ENCODE peak calls at places on chromosomes 7 and 10, in ten cellular contexts. I, F, V, D, X, R, H, U, A and B are unnamed samples.

GRCh38 chr10:34726862-34727261 is 88.2 kb downstream of the PARD3 start:
- DNase-seq in V (no peak), X (no peak), D (no peak), A (no peak), U (no peak), R (no peak), I (no peak), F (no peak), H (no peak), B (no peak)

GRCh38 chr10:71981024-71981867 is 17.1 kb downstream of the CHST3 start:
- DNase-seq in R (no peak), I (no peak), V (no peak), A (no peak), X (no peak), U (no peak), D (peak), H (no peak), F (no peak), B (no peak)

GRCh38 chr10:71260622-71261325 is 48.4 kb downstream of the UNC5B start:
- DNase-seq in A (peak), D (no peak), F (no peak), I (no peak), U (no peak), V (peak), H (no peak), X (peak), R (peak), B (no peak)

GRCh38 chr10:48523820-48524758 is 80.8 kb downstream of the ARHGAP22 start:
- DNase-seq in U (no peak), F (no peak), H (no peak), R (no peak), I (no peak), X (no peak), A (no peak), V (peak), D (peak), B (no peak)

GRCh38 chr7:105304040-105304895 is 84.5 kb downstream of the SRPK2 start:
- DNase-seq in H (peak), F (no peak), R (no peak), I (peak), V (no peak), A (peak), D (no peak), U (no peak), X (no peak), B (no peak)

GRCh38 chr10:117443677-117444022 is 68.4 kb upstream of the PDZD8 start:
- DNase-seq in I (no peak), D (no peak), A (no peak), X (no peak), R (no peak), H (no peak), F (no peak), U (no peak), V (no peak), B (no peak)

GRCh38 chr7:26863504-26864308 is 684 bp downstream of the SKAP2 start:
- DNase-seq in V (no peak), R (no peak), U (peak), F (no peak), D (peak), X (no peak), H (peak), I (no peak), A (peak), B (no peak)

GRCh38 chr10:79994556-79994955 is 45.7 kb upstream of the SFTPD start:
- DNase-seq in A (no peak), D (no peak), V (no peak), U (no peak), X (no peak), R (no peak), H (no peak), I (no peak), F (no peak), B (no peak)

GRCh38 chr7:51126324-51126723 is 190.3 kb downstream of the COBL start:
- DNase-seq in R (no peak), I (no peak), V (no peak), F (no peak), X (no peak), H (no peak), D (no peak), U (no peak), A (no peak), B (no peak)

GRCh38 chr7:123190109-123190831 is 9.5 kb downstream of the SLC13A1 start:
- DNase-seq in H (peak), V (no peak), D (peak), I (no peak), A (no peak), F (no peak), X (no peak), R (no peak), U (no peak), B (no peak)

GRCh38 chr7:98826811-98827231 is 43.0 kb downstream of the TMEM130 start:
- DNase-seq in I (no peak), D (no peak), H (peak), X (no peak), V (no peak), U (peak), R (peak), A (no peak), F (no peak), B (no peak)

GRCh38 chr7:96901822-96902412 is 103.4 kb upstream of the DLX6 start:
- DNase-seq in U (no peak), A (no peak), V (no peak), D (no peak), F (no peak), R (no peak), H (no peak), I (no peak), X (no peak), B (no peak)

GRCh38 chr7:75980126-75980864 is 14.1 kb downstream of the TMEM120A start:
- DNase-seq in F (peak), I (no peak), H (no peak), D (no peak), A (no peak), V (no peak), X (peak), U (no peak), R (peak), B (no peak)

GRCh38 chr10:61992683-61993629 is 91.5 kb downstream of the ARID5B start:
- DNase-seq in A (peak), F (peak), R (no peak), U (peak), I (peak), X (no peak), D (peak), H (no peak), V (peak), B (no peak)

GRCh38 chr10:88507380-88507779 is 75.7 kb downstream of the RNLS start:
- DNase-seq in A (no peak), D (no peak), U (no peak), F (no peak), H (no peak), I (no peak), X (no peak), V (no peak), R (no peak), B (no peak)

GRCh38 chr10:100618091-100618615 is 82.4 kb downstream of the HIF1AN start:
- DNase-seq in A (no peak), U (no peak), R (no peak), H (no peak), X (no peak), V (no peak), I (no peak), F (no peak), D (no peak), B (no peak)

GRCh38 chr7:157352506-157352905 is 15.7 kb downstream of the DNAJB6 start:
- DNase-seq in X (no peak), F (no peak), H (no peak), V (no peak), R (no peak), I (no peak), A (no peak), U (no peak), D (no peak), B (no peak)

GRCh38 chr7:112071856-112072255 is 134.3 kb downstream of the DOCK4 start:
- DNase-seq in V (no peak), F (no peak), D (no peak), X (no peak), A (no peak), U (no peak), I (no peak), H (no peak), R (no peak), B (no peak)

GRCh38 chr7:6015917-6016652 is 7.0 kb downstream of the AIMP2 start:
- DNase-seq in F (no peak), H (no peak), D (no peak), I (peak), R (peak), U (no peak), X (peak), A (peak), V (peak), B (no peak)

GRCh38 chr7:12749069-12749468 is 61.6 kb downstream of the ARL4A start:
- DNase-seq in F (no peak), X (no peak), A (no peak), U (no peak), V (no peak), R (no peak), I (no peak), H (no peak), D (no peak), B (no peak)

GRCh38 chr7:95472521-95473160 is 13.1 kb upstream of the ASB4 start:
- DNase-seq in V (no peak), F (no peak), R (no peak), I (peak), D (no peak), H (no peak), U (no peak), X (no peak), A (no peak), B (no peak)

GRCh38 chr7:35593896-35594295 is 101.0 kb downstream of the HERPUD2 start:
- DNase-seq in A (no peak), V (no peak), R (no peak), U (no peak), H (no peak), X (no peak), F (peak), I (no peak), D (peak), B (no peak)

GRCh38 chr10:79056736-79057391 is 11.9 kb upstream of the ZMIZ1 start:
- DNase-seq in I (no peak), R (no peak), A (no peak), F (peak), D (no peak), H (no peak), X (peak), U (peak), V (no peak), B (peak)

GRCh38 chr10:72173267-72173634 is 42.6 kb upstream of the ANAPC16 start:
- DNase-seq in F (no peak), U (no peak), I (no peak), A (no peak), R (no peak), V (no peak), X (no peak), H (no peak), D (no peak), B (no peak)

GRCh38 chr7:11436773-11437524 is 395.0 kb downstream of the THSD7A start:
- DNase-seq in U (no peak), X (no peak), R (no peak), D (no peak), I (no peak), H (no peak), V (no peak), A (no peak), F (no peak), B (no peak)

GRCh38 chr7:646951-647350 is 79.5 kb upstream of the DNAAF5 start:
- DNase-seq in H (no peak), A (no peak), F (no peak), I (no peak), D (no peak), R (no peak), X (peak), U (no peak), V (no peak), B (no peak)

GRCh38 chr10:100046088-100046487 is 35.6 kb downstream of the CPN1 start:
- DNase-seq in I (peak), A (peak), F (peak), R (peak), X (peak), V (peak), U (peak), H (peak), D (peak), B (peak)

GRCh38 chr10:22086730-22087364 is 83.3 kb upstream of the DNAJC1 start:
- DNase-seq in R (peak), V (peak), F (peak), I (peak), U (peak), X (peak), A (peak), D (no peak), H (no peak), B (no peak)

GRCh38 chr7:4025694-4026615 is 656.1 kb upstream of the FOXK1 start:
- DNase-seq in X (no peak), D (no peak), I (no peak), H (no peak), V (no peak), U (no peak), R (no peak), A (no peak), F (no peak), B (no peak)

GRCh38 chr10:87861566-87861952 is 1.8 kb downstream of the KLLN start:
- DNase-seq in H (peak), I (peak), U (peak), F (peak), X (peak), D (peak), R (peak), A (peak), V (peak), B (no peak)

GRCh38 chr7:156402255-156402654 is 238.3 kb upstream of the RNF32 start:
- DNase-seq in V (no peak), F (no peak), H (peak), R (no peak), I (no peak), U (no peak), D (no peak), X (no peak), A (no peak), B (no peak)

GRCh38 chr10:58660577-58661255 is 148.0 kb downstream of the BICC1 start:
- DNase-seq in U (no peak), H (no peak), F (no peak), I (no peak), V (no peak), A (no peak), X (no peak), D (no peak), R (no peak), B (no peak)

GRCh38 chr7:127905491-127906330 is 125.5 kb downstream of the LRRC4 start:
- DNase-seq in I (no peak), H (peak), D (no peak), A (peak), U (no peak), X (no peak), V (no peak), F (no peak), R (no peak), B (no peak)

GRCh38 chr10:110725809-110726641 is 81.9 kb downstream of the RBM20 start:
- DNase-seq in A (peak), X (no peak), R (peak), U (no peak), V (peak), D (no peak), F (no peak), H (peak), I (no peak), B (no peak)

DNA sequence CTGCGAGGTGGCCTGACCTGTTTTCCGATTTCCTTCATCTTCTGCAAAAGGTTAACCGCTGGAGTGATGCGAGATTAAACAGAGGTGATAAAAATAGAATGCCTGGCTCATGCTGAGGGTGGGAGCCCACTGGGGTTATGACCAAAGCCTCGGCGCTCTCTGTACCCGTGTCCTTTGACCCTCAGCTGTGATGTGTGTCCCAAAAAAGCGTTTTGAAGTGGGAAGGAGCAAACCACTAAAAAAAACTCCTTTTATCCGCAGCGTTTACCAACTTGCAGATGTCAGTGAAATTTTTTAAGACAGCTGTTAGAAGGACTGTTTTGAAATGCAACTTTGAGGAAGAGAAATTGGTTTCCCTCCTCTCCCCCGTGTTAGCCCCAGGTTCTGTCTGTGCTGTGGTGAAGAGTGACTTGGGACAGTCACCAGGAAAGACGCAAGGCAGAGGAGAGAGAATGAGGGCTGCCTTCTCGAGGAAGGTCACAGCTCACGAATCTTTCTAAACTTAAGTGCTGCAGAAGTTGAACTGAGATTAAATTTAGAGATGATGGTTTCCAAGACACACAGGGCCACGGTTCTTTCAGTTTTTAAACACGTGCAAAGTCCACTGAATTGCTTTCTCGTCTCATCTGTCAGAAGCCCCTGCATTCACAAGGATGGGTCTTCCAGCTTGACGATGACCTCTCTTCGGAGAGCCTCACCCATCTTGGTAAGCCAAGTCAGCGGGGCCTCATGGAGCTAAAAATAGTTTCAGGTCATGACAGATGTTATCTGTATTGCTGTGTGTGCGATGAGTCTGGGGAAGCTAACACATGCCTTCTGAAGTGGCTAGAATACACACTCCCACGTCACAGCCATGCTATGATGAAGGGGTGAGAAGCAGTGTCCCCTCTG is 27.6 kb downstream of the AMZ1 start:
- DNase-seq in D (peak), U (no peak), F (no peak), R (no peak), X (no peak), H (peak), A (peak), I (no peak), V (no peak), B (no peak)
- TF ChIP-seq CTCF in D (no peak), U (no peak), F (no peak), R (no peak), X (no peak), H (no peak), A (no peak), I (no peak), V (no peak), B (no peak)

DNA sequence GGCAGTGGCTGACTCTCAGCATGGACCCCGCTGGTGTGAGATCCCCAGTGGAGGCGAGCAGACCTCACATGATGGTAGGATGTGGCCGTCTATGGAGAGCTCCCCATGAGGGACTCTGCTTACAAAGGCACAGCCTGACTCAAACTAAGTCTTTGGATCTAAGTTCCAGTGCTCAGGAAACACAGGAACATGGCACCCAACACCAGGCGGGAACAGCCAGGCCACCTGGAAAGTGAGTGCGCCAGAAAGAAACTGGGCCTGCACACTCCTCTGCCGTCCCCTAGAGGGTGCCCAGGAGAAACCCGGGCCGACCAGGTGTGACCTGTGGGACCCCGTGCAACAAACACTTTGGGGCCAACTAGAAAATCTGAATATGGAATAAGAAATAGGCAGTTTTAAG is 10.0 kb downstream of the PITRM1 start:
- DNase-seq in V (no peak), D (no peak), H (no peak), R (no peak), U (no peak), F (no peak), X (no peak), I (no peak), A (no peak), B (no peak)
- TF ChIP-seq CTCF in V (no peak), D (no peak), H (no peak), R (no peak), U (no peak), F (no peak), X (no peak), I (no peak), A (peak), B (peak)

GRCh38 chr7:65307651-65308299 is 65.9 kb upstream of the ZNF92 start:
- DNase-seq in F (peak), D (peak), U (peak), I (peak), R (no peak), X (no peak), H (peak), V (peak), A (peak), B (no peak)

GRCh38 chr7:65302883-65303282 is 70.8 kb upstream of the ZNF92 start:
- DNase-seq in F (no peak), V (no peak), R (no peak), D (no peak), X (no peak), U (no peak), H (no peak), I (no peak), A (no peak), B (no peak)

GRCh38 chr7:65304175-65304574 is 69.5 kb upstream of the ZNF92 start:
- DNase-seq in A (no peak), V (no peak), H (no peak), U (no peak), F (no peak), I (no peak), X (no peak), D (no peak), R (no peak), B (no peak)

DNA sequence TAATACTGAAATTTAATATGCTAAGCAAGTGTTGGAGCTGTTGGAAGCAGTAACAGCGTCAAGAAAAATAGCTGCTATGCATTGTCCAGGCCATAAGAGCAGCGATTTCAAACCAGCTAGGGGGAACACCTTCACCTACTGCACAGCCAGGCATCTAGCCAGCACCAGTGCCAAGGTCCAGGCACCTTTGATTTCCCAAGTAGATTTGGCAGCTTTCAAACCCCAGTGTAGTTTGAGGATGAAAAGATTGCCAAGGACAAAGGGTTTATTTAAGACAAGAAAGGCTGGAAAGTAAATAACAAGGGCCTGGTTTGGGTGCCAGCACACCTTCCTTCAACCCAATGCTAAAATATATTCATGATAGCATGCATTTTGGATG is 65.4 kb upstream of the ZNF92 start:
- DNase-seq in R (no peak), F (no peak), A (no peak), U (no peak), H (no peak), D (no peak), X (no peak), I (no peak), V (no peak), B (no peak)
- TF ChIP-seq CTCF in R (no peak), F (no peak), A (no peak), U (no peak), H (no peak), D (no peak), X (no peak), I (no peak), V (no peak), B (no peak)

GRCh38 chr10:32210306-32211045 is 136.5 kb downstream of the EPC1 start:
- DNase-seq in U (no peak), R (no peak), D (peak), F (peak), I (no peak), A (peak), H (no peak), V (peak), X (no peak), B (no peak)
- TF ChIP-seq CTCF in U (no peak), R (peak), D (no peak), F (peak), I (peak), A (peak), H (no peak), V (peak), X (peak), B (peak)

DNA sequence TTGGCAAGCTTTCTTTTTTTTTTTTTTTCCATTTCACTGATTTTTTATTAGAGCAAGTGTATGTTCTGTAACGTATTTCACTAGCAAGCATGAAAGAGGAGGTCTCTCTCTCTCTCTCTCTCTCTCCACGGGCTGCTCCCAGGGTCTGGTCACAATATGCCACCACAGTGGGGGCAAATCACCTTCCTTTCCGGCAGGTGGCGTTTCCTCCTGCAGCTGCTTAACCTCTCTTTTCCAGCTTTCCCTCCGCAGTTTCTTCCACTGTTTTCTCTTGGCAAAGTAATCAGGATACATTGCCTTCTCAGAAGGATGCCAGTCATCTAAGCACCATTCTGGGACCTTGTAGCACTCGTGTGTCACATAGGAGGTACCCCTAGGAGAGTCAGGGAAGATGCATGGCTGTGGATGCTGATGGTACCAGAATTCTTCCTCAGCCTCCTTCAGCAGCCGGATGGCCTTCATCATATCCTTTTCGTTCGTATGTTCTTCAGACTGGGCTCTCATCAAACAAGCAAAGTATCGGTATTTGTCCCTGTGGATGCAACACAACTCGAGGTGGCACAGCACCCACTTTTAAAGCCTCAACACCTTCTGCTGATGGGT is 197.3 kb upstream of the PODXL start:
- DNase-seq in H (no peak), F (no peak), U (no peak), D (no peak), I (no peak), X (no peak), V (peak), A (no peak), R (no peak), B (no peak)
- TF ChIP-seq CTCF in H (no peak), F (no peak), U (no peak), D (peak), I (peak), X (no peak), V (peak), A (peak), R (peak), B (peak)